ENCODE peak calls at places on chromosomes 3 and 15, in eight cellular contexts. One of them, this sample, is unnamed.

GRCh38 chr15:57118013-57118799 is 199.8 kb downstream of the TCF12 start:
- DNase-seq in fibroblast of lung: peak; percentile 57
- DNase-seq in GM12878: no peak
- DNase-seq in colonic mucosa: no peak
- DNase-seq in upper lobe of right lung: no peak
- DNase-seq in body of pancreas: no peak
- DNase-seq in left ventricle myocardium inferior: no peak
- DNase-seq in mesendoderm: peak; percentile 52
- DNase-seq in this sample: no peak

GRCh38 chr15:65329298-65329990 is 25.0 kb downstream of the RNU5B-1 start:
- DNase-seq in fibroblast of lung: no peak
- DNase-seq in GM12878: no peak
- DNase-seq in colonic mucosa: no peak
- DNase-seq in upper lobe of right lung: no peak
- DNase-seq in body of pancreas: no peak
- DNase-seq in left ventricle myocardium inferior: no peak
- DNase-seq in mesendoderm: no peak
- DNase-seq in this sample: no peak

GRCh38 chr15:52146776-52147175 is 34.2 kb upstream of the BCL2L10 start:
- DNase-seq in fibroblast of lung: peak; percentile 58
- DNase-seq in GM12878: no peak
- DNase-seq in colonic mucosa: no peak
- DNase-seq in upper lobe of right lung: no peak
- DNase-seq in body of pancreas: no peak
- DNase-seq in left ventricle myocardium inferior: no peak
- DNase-seq in mesendoderm: no peak
- DNase-seq in this sample: no peak

GRCh38 chr15:81596159-81596865 is 222.3 kb upstream of the TMC3 start:
- DNase-seq in fibroblast of lung: no peak
- DNase-seq in GM12878: no peak
- DNase-seq in colonic mucosa: no peak
- DNase-seq in upper lobe of right lung: no peak
- DNase-seq in body of pancreas: no peak
- DNase-seq in left ventricle myocardium inferior: no peak
- DNase-seq in mesendoderm: no peak
- DNase-seq in this sample: no peak

GRCh38 chr3:130377960-130378676 is 32.6 kb downstream of the COL6A5 start:
- DNase-seq in fibroblast of lung: no peak
- DNase-seq in GM12878: no peak
- DNase-seq in colonic mucosa: no peak
- DNase-seq in upper lobe of right lung: no peak
- DNase-seq in body of pancreas: no peak
- DNase-seq in left ventricle myocardium inferior: no peak
- DNase-seq in mesendoderm: no peak
- DNase-seq in this sample: no peak

GRCh38 chr3:155323063-155323666 is 29.7 kb upstream of the STRIT1 start:
- DNase-seq in fibroblast of lung: peak; percentile 62
- DNase-seq in GM12878: peak; percentile 9
- DNase-seq in colonic mucosa: peak; percentile 29
- DNase-seq in upper lobe of right lung: no peak
- DNase-seq in body of pancreas: peak; percentile 61
- DNase-seq in left ventricle myocardium inferior: no peak
- DNase-seq in mesendoderm: peak; percentile 88
- DNase-seq in this sample: no peak

GRCh38 chr15:87267798-87268197 is 988.7 kb downstream of the NTRK3 start:
- DNase-seq in fibroblast of lung: peak; percentile 97
- DNase-seq in GM12878: no peak
- DNase-seq in colonic mucosa: no peak
- DNase-seq in upper lobe of right lung: no peak
- DNase-seq in body of pancreas: no peak
- DNase-seq in left ventricle myocardium inferior: no peak
- DNase-seq in mesendoderm: no peak
- DNase-seq in this sample: no peak

GRCh38 chr3:30597131-30597768 is 9.2 kb upstream of the TGFBR2 start:
- DNase-seq in fibroblast of lung: peak; percentile 94
- DNase-seq in GM12878: no peak
- DNase-seq in colonic mucosa: no peak
- DNase-seq in upper lobe of right lung: no peak
- DNase-seq in body of pancreas: peak; percentile 71
- DNase-seq in left ventricle myocardium inferior: no peak
- DNase-seq in mesendoderm: no peak
- DNase-seq in this sample: no peak

GRCh38 chr3:52217409-52217805 is 8.0 kb downstream of the TLR9 start:
- DNase-seq in fibroblast of lung: no peak
- DNase-seq in GM12878: no peak
- DNase-seq in colonic mucosa: no peak
- DNase-seq in upper lobe of right lung: no peak
- DNase-seq in body of pancreas: no peak
- DNase-seq in left ventricle myocardium inferior: no peak
- DNase-seq in mesendoderm: no peak
- DNase-seq in this sample: peak; percentile 30
- H3K4me1 ChIP-seq in fibroblast of lung: peaks cover 9% of the 10 kb centered on the region
- H3K4me1 ChIP-seq in GM12878: peaks cover 14% of the 10 kb centered on the region
- H3K4me1 ChIP-seq in colonic mucosa: peaks cover 22% of the 10 kb centered on the region
- H3K4me1 ChIP-seq in upper lobe of right lung: peaks cover 50% of the 10 kb centered on the region
- H3K4me1 ChIP-seq in body of pancreas: peaks cover 27% of the 10 kb centered on the region
- H3K4me1 ChIP-seq in left ventricle myocardium inferior: peaks cover 70% of the 10 kb centered on the region
- H3K4me1 ChIP-seq in mesendoderm: no peaks in the 10 kb centered on the region
- H3K4me1 ChIP-seq in this sample: peaks cover 15% of the 10 kb centered on the region

GRCh38 chr3:53049987-53050386 is 4.1 kb upstream of the SFMBT1 start:
- DNase-seq in fibroblast of lung: no peak
- DNase-seq in GM12878: no peak
- DNase-seq in colonic mucosa: no peak
- DNase-seq in upper lobe of right lung: no peak
- DNase-seq in body of pancreas: no peak
- DNase-seq in left ventricle myocardium inferior: no peak
- DNase-seq in mesendoderm: no peak
- DNase-seq in this sample: no peak
- H3K4me1 ChIP-seq in fibroblast of lung: no peaks in the 10 kb centered on the region
- H3K4me1 ChIP-seq in GM12878: peaks cover 3% of the 10 kb centered on the region
- H3K4me1 ChIP-seq in colonic mucosa: no peaks in the 10 kb centered on the region
- H3K4me1 ChIP-seq in upper lobe of right lung: peaks cover 9% of the 10 kb centered on the region
- H3K4me1 ChIP-seq in body of pancreas: peaks cover 18% of the 10 kb centered on the region
- H3K4me1 ChIP-seq in left ventricle myocardium inferior: peaks cover 12% of the 10 kb centered on the region
- H3K4me1 ChIP-seq in mesendoderm: no peaks in the 10 kb centered on the region
- H3K4me1 ChIP-seq in this sample: no peaks in the 10 kb centered on the region

DNA sequence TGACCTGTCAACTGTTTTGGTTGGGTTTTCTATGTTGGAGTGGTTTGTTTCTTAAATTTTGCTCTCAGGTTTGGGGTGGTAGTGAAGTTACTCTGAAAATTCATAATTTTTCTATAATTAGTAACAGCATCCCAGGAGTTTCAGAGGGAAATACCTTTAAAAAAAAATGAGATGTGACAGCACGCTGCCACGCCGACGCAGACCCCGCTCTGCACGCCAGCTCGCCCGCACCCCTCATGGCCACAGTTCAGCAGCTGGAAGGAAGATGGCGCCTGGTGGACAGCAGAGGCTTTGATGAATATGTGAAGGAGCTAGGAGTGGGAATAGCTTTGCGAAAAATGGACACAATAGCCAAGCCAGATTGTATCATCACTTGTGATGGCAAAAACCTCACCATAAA is 34.6 kb downstream of the AKAP13 start:
- DNase-seq in fibroblast of lung: no peak
- DNase-seq in GM12878: no peak
- DNase-seq in colonic mucosa: no peak
- DNase-seq in upper lobe of right lung: peak; percentile 40
- DNase-seq in body of pancreas: no peak
- DNase-seq in left ventricle myocardium inferior: no peak
- DNase-seq in mesendoderm: no peak
- DNase-seq in this sample: no peak
- H3K4me1 ChIP-seq in fibroblast of lung: peaks cover 9% of the 10 kb centered on the region
- H3K4me1 ChIP-seq in GM12878: peaks cover 53% of the 10 kb centered on the region
- H3K4me1 ChIP-seq in colonic mucosa: peaks cover 6% of the 10 kb centered on the region
- H3K4me1 ChIP-seq in upper lobe of right lung: peaks cover 30% of the 10 kb centered on the region
- H3K4me1 ChIP-seq in body of pancreas: peaks cover 41% of the 10 kb centered on the region
- H3K4me1 ChIP-seq in left ventricle myocardium inferior: peaks cover 95% of the 10 kb centered on the region
- H3K4me1 ChIP-seq in mesendoderm: peaks cover 3% of the 10 kb centered on the region
- H3K4me1 ChIP-seq in this sample: peaks cover 2% of the 10 kb centered on the region

GRCh38 chr3:52705438-52705687 is 228 bp downstream of the GLT8D1 start:
- DNase-seq in fibroblast of lung: no peak
- DNase-seq in GM12878: no peak
- DNase-seq in colonic mucosa: no peak
- DNase-seq in upper lobe of right lung: no peak
- DNase-seq in body of pancreas: no peak
- DNase-seq in left ventricle myocardium inferior: no peak
- DNase-seq in mesendoderm: no peak
- DNase-seq in this sample: no peak
- H3K4me1 ChIP-seq in fibroblast of lung: peaks cover 5% of the 10 kb centered on the region
- H3K4me1 ChIP-seq in GM12878: peaks cover 29% of the 10 kb centered on the region
- H3K4me1 ChIP-seq in colonic mucosa: peaks cover 13% of the 10 kb centered on the region
- H3K4me1 ChIP-seq in upper lobe of right lung: peaks cover 30% of the 10 kb centered on the region
- H3K4me1 ChIP-seq in body of pancreas: peaks cover 33% of the 10 kb centered on the region
- H3K4me1 ChIP-seq in left ventricle myocardium inferior: peaks cover 54% of the 10 kb centered on the region
- H3K4me1 ChIP-seq in mesendoderm: peaks cover 2% of the 10 kb centered on the region
- H3K4me1 ChIP-seq in this sample: peaks cover 9% of the 10 kb centered on the region

DNA sequence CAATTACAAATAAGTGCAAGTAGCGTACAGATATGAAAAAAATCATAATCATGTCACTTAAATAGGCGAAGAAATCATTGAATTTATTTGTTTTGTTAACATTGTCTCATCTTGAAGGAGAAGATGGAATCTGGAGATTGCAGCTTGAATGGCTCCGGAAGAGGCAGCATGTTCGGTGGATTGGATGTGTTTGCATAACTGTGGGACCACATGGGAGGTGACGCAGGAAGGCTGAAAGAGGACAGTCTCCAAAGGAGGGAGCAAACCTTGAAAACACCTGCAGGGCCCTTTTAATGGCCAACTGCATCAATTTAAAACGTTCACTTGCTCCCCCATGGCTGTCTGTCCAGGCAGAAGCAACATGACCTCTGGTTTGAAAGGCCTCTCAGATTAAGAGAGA is 61.3 kb downstream of the CHL1 start:
- DNase-seq in fibroblast of lung: no peak
- DNase-seq in GM12878: no peak
- DNase-seq in colonic mucosa: no peak
- DNase-seq in upper lobe of right lung: no peak
- DNase-seq in body of pancreas: no peak
- DNase-seq in left ventricle myocardium inferior: no peak
- DNase-seq in mesendoderm: no peak
- DNase-seq in this sample: no peak
- H3K4me1 ChIP-seq in fibroblast of lung: no peaks in the 10 kb centered on the region
- H3K4me1 ChIP-seq in GM12878: no peaks in the 10 kb centered on the region
- H3K4me1 ChIP-seq in colonic mucosa: no peaks in the 10 kb centered on the region
- H3K4me1 ChIP-seq in upper lobe of right lung: no peaks in the 10 kb centered on the region
- H3K4me1 ChIP-seq in body of pancreas: no peaks in the 10 kb centered on the region
- H3K4me1 ChIP-seq in left ventricle myocardium inferior: no peaks in the 10 kb centered on the region
- H3K4me1 ChIP-seq in mesendoderm: no peaks in the 10 kb centered on the region
- H3K4me1 ChIP-seq in this sample: no peaks in the 10 kb centered on the region

DNA sequence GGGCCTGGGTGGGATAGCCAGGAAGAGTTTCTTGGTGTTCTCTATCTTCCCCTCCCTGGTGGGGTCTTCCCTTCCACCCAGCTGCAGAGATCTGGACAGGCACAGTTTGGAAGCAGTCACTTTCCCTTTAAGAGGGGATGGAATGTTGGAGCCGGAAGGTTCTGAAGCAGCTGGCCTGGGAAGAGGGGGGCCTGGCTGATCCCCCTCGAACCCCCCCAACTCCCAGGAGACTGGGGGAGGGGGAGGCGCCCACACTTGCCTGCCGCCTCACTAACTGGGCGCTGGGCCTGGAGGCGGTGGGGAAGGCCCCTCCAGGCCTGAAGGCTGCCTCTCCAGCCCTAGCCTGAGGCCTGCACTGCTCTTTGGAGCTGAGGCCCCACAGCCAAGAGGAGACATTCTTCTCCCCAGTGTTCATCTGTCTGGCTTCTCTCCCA is 1.4 kb downstream of the DVL3 start:
- DNase-seq in fibroblast of lung: peak; percentile 61
- DNase-seq in GM12878: no peak
- DNase-seq in colonic mucosa: peak; percentile 42
- DNase-seq in upper lobe of right lung: peak; percentile 76
- DNase-seq in body of pancreas: peak; percentile 54
- DNase-seq in left ventricle myocardium inferior: peak; percentile 75
- DNase-seq in mesendoderm: peak; percentile 35
- DNase-seq in this sample: peak; percentile 89
- H3K4me1 ChIP-seq in fibroblast of lung: peaks cover 7% of the 10 kb centered on the region
- H3K4me1 ChIP-seq in GM12878: peaks cover 9% of the 10 kb centered on the region
- H3K4me1 ChIP-seq in colonic mucosa: peaks cover 9% of the 10 kb centered on the region
- H3K4me1 ChIP-seq in upper lobe of right lung: peaks cover 47% of the 10 kb centered on the region
- H3K4me1 ChIP-seq in body of pancreas: peaks cover 48% of the 10 kb centered on the region
- H3K4me1 ChIP-seq in left ventricle myocardium inferior: peaks cover 85% of the 10 kb centered on the region
- H3K4me1 ChIP-seq in mesendoderm: no peaks in the 10 kb centered on the region
- H3K4me1 ChIP-seq in this sample: peaks cover 10% of the 10 kb centered on the region

DNA sequence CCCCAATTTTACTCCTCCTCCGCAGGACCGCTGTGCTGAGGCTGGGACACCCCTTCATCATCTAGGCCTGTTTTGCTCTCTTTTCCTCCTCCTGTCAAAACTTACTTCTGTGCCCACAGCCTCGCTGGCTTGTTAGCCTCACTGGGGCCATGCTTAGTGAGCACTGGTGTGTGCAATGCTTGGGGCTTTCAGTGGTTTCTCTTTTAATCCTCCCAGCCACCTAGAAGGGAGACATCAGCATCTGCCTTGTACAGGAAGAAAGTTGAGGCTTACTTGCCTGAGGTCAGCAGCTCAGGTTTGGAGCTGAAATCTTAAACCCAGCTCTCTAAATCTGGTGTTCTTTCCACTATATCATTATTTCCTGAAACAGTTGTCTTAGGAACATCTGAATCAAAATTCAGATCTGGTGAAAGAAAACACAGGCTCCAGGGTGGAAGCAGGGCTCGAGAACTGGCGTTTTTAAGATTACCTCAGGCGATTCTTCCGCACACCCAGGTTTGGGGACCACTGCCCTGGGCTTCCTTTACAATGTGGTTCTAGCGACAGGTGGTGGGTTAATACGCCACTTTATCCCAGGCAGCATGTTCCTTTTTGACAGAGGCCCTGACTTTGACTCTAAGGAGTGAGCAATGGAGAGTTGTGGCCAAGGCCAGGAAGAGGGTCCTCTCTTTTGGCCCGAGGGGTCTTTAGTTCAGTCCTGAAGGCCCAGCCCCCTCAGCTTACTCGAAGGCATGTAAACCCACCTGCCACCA is 3.8 kb downstream of the THSD4 start:
- DNase-seq in fibroblast of lung: no peak
- DNase-seq in GM12878: no peak
- DNase-seq in colonic mucosa: no peak
- DNase-seq in upper lobe of right lung: no peak
- DNase-seq in body of pancreas: no peak
- DNase-seq in left ventricle myocardium inferior: no peak
- DNase-seq in mesendoderm: no peak
- DNase-seq in this sample: no peak
- H3K4me1 ChIP-seq in fibroblast of lung: no peaks in the 10 kb centered on the region
- H3K4me1 ChIP-seq in GM12878: no peaks in the 10 kb centered on the region
- H3K4me1 ChIP-seq in colonic mucosa: no peaks in the 10 kb centered on the region
- H3K4me1 ChIP-seq in upper lobe of right lung: no peaks in the 10 kb centered on the region
- H3K4me1 ChIP-seq in body of pancreas: peaks cover 18% of the 10 kb centered on the region
- H3K4me1 ChIP-seq in left ventricle myocardium inferior: peaks cover 67% of the 10 kb centered on the region
- H3K4me1 ChIP-seq in mesendoderm: peaks cover 6% of the 10 kb centered on the region
- H3K4me1 ChIP-seq in this sample: no peaks in the 10 kb centered on the region

DNA sequence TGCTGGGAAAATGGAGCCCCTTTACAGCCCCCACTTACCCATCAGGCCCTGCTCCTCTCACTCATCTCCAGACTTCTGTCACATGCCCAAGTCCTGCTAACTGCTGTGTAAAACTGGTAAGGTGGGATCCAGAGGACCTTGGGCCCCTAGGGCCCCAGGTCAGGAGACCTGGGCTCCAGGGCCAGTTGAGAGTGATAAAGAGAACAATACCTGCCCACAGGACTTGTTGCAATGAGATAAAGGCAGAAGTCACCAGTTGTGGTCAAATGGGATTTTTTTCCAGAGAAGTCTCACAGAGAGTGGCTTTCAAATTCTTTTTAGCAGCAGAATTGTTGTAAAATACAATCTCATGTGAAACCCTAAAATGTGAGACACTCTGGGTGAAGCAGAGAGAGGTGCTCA is 753 bp downstream of the FURIN start:
- DNase-seq in fibroblast of lung: no peak
- DNase-seq in GM12878: no peak
- DNase-seq in colonic mucosa: no peak
- DNase-seq in upper lobe of right lung: no peak
- DNase-seq in body of pancreas: no peak
- DNase-seq in left ventricle myocardium inferior: no peak
- DNase-seq in mesendoderm: peak; percentile 72
- DNase-seq in this sample: no peak
- H3K4me1 ChIP-seq in fibroblast of lung: peaks cover 23% of the 10 kb centered on the region
- H3K4me1 ChIP-seq in GM12878: peaks cover 28% of the 10 kb centered on the region
- H3K4me1 ChIP-seq in colonic mucosa: peaks cover 38% of the 10 kb centered on the region
- H3K4me1 ChIP-seq in upper lobe of right lung: peaks cover 49% of the 10 kb centered on the region
- H3K4me1 ChIP-seq in body of pancreas: peaks cover 66% of the 10 kb centered on the region
- H3K4me1 ChIP-seq in left ventricle myocardium inferior: peaks cover 67% of the 10 kb centered on the region
- H3K4me1 ChIP-seq in mesendoderm: peaks cover 31% of the 10 kb centered on the region
- H3K4me1 ChIP-seq in this sample: peaks cover 15% of the 10 kb centered on the region

This sample was measured in ovary.